ENCODE peak calls at places on chromosome 10, in ten cellular contexts. I, J, W, U, H, C, M, Y, N and S are unnamed samples.

GRCh38 chr10:43863859-43864591 is 215.3 kb upstream of the ZNF32 start:
- DNase-seq in Y (no peak), I (peak), J (no peak), N (peak), U (peak), H (no peak), W (peak), C (no peak), M (peak), S (no peak)

GRCh38 chr10:62804384-62805138 is at the start of gene ADO:
- DNase-seq in I (peak), U (peak), J (peak), H (peak), N (peak), M (peak), W (peak), C (peak), Y (peak), S (peak)

GRCh38 chr10:63627376-63627775 is 106.2 kb downstream of the REEP3 start:
- DNase-seq in N (no peak), C (no peak), U (no peak), I (no peak), Y (no peak), H (no peak), M (no peak), J (no peak), W (no peak), S (no peak)

GRCh38 chr10:88386878-88387773 is 196.0 kb downstream of the RNLS start:
- DNase-seq in H (peak), U (no peak), N (no peak), Y (peak), I (no peak), J (no peak), C (peak), M (no peak), W (peak), S (peak)

GRCh38 chr10:22245567-22245966 is 27.8 kb upstream of the EBLN1 start:
- DNase-seq in H (no peak), N (no peak), J (no peak), W (peak), C (no peak), M (no peak), Y (no peak), I (no peak), U (no peak), S (no peak)

GRCh38 chr10:28496481-28496961 is 36.4 kb upstream of the WAC start:
- DNase-seq in N (no peak), W (no peak), J (no peak), M (no peak), U (no peak), C (no peak), H (no peak), I (no peak), Y (no peak), S (no peak)

GRCh38 chr10:70777063-70777875 is 7.9 kb downstream of the TBATA start:
- DNase-seq in C (no peak), W (no peak), U (no peak), N (no peak), Y (no peak), M (no peak), H (no peak), I (peak), J (no peak), S (no peak)

GRCh38 chr10:20688797-20689544 is 208.1 kb downstream of the NEBL start:
- DNase-seq in J (no peak), I (no peak), Y (no peak), U (no peak), N (no peak), C (no peak), M (no peak), H (no peak), W (no peak), S (no peak)

GRCh38 chr10:75530337-75530736 is 98.9 kb downstream of the LRMDA start:
- DNase-seq in I (no peak), Y (no peak), J (no peak), H (peak), N (no peak), U (no peak), M (no peak), W (no peak), C (no peak), S (peak)

GRCh38 chr10:118522791-118523498 is 72.5 kb downstream of the PRLHR start:
- DNase-seq in C (no peak), N (no peak), J (no peak), W (peak), Y (no peak), U (no peak), I (no peak), M (no peak), H (no peak), S (no peak)

GRCh38 chr10:129057856-129058663 is 409.0 kb upstream of the MGMT start:
- DNase-seq in N (peak), H (no peak), Y (peak), U (no peak), W (no peak), J (no peak), I (peak), M (no peak), C (no peak), S (no peak)

GRCh38 chr10:60305394-60305892 is 84.2 kb downstream of the ANK3 start:
- DNase-seq in Y (no peak), H (no peak), J (no peak), M (no peak), I (no peak), W (peak), N (no peak), C (no peak), U (peak), S (no peak)

GRCh38 chr10:14397069-14397468 is 66.3 kb upstream of the FRMD4A start:
- DNase-seq in N (no peak), U (peak), W (peak), I (peak), H (peak), Y (no peak), C (peak), M (peak), J (no peak), S (peak)

GRCh38 chr10:28754930-28755718 is 77.8 kb downstream of the BAMBI start:
- DNase-seq in M (no peak), W (peak), I (no peak), N (no peak), J (no peak), Y (no peak), C (no peak), H (no peak), U (no peak), S (no peak)

GRCh38 chr10:102113956-102114857 is 6.0 kb downstream of the LDB1 start:
- DNase-seq in H (peak), J (no peak), C (no peak), Y (no peak), M (peak), N (peak), W (peak), I (peak), U (peak), S (no peak)

GRCh38 chr10:18737841-18738240 is 78.6 kb downstream of the ARL5B start:
- DNase-seq in W (peak), I (no peak), Y (no peak), J (no peak), M (no peak), H (no peak), C (no peak), N (no peak), U (no peak), S (no peak)

GRCh38 chr10:3119796-3120459 is 52.6 kb downstream of the PFKP start:
- DNase-seq in W (peak), C (no peak), U (peak), I (no peak), H (no peak), N (no peak), J (no peak), M (no peak), Y (no peak), S (no peak)

GRCh38 chr10:84179059-84179710 is 5.6 kb downstream of the GPR15LG start:
- DNase-seq in Y (peak), U (peak), I (peak), W (peak), M (no peak), C (peak), H (peak), J (no peak), N (peak), S (no peak)

GRCh38 chr10:49761789-49762565 is at the start of gene OGDHL:
- DNase-seq in H (peak), M (peak), J (peak), Y (peak), W (peak), I (peak), N (peak), U (peak), C (peak), S (peak)

GRCh38 chr10:101032637-101033201 is 1.7 kb downstream of the SFXN3 start:
- DNase-seq in N (no peak), H (peak), Y (no peak), J (no peak), C (peak), U (peak), M (peak), W (peak), I (no peak), S (no peak)

GRCh38 chr10:99799613-99800012 is 17.2 kb downstream of the ABCC2 start:
- DNase-seq in H (no peak), J (no peak), W (no peak), Y (no peak), C (no peak), I (no peak), U (no peak), M (no peak), N (no peak), S (no peak)

GRCh38 chr10:36424377-36424971 is 700.9 kb upstream of the ANKRD30A start:
- DNase-seq in J (no peak), Y (no peak), C (no peak), M (no peak), N (no peak), I (no peak), W (peak), U (no peak), H (no peak), S (no peak)

GRCh38 chr10:112951349-112952281 is 1.6 kb downstream of the TCF7L2 start:
- DNase-seq in M (peak), I (peak), N (peak), U (peak), C (peak), W (peak), J (no peak), Y (no peak), H (peak), S (no peak)

GRCh38 chr10:117112220-117112619 is 25.9 kb downstream of the VAX1 start:
- DNase-seq in Y (no peak), I (no peak), N (no peak), C (no peak), J (no peak), M (no peak), H (no peak), W (peak), U (no peak), S (no peak)

GRCh38 chr10:131730771-131731497 is 169.9 kb upstream of the PPP2R2D start:
- DNase-seq in N (no peak), I (no peak), U (no peak), C (no peak), J (no peak), H (no peak), M (no peak), W (no peak), Y (no peak), S (no peak)

GRCh38 chr10:74585231-74586087 is 240.9 kb upstream of the KAT6B start:
- DNase-seq in N (peak), W (peak), J (peak), Y (no peak), C (no peak), U (no peak), H (no peak), M (no peak), I (no peak), S (peak)

GRCh38 chr10:127447197-127447596 is 101.9 kb upstream of the NPS start:
- DNase-seq in J (no peak), W (no peak), C (no peak), I (no peak), H (no peak), U (no peak), M (no peak), N (no peak), Y (no peak), S (no peak)

GRCh38 chr10:3482200-3482993 is 302.6 kb downstream of the KLF6 start:
- DNase-seq in C (no peak), M (no peak), Y (no peak), N (peak), I (peak), W (peak), H (peak), U (no peak), J (no peak), S (peak)

GRCh38 chr10:3741688-3742461 is 43.1 kb downstream of the KLF6 start:
- DNase-seq in C (no peak), N (no peak), Y (no peak), U (no peak), I (no peak), M (no peak), J (no peak), H (no peak), W (peak), S (no peak)

GRCh38 chr10:103566536-103566935 is 73.0 kb downstream of the NEURL1 start:
- DNase-seq in I (no peak), W (peak), C (no peak), U (no peak), M (no peak), Y (no peak), J (no peak), H (no peak), N (no peak), S (no peak)

GRCh38 chr10:130576427-130576826 is 440.2 kb downstream of the GLRX3 start:
- DNase-seq in C (no peak), H (no peak), N (no peak), M (no peak), U (no peak), W (no peak), I (no peak), J (no peak), Y (no peak), S (no peak)

GRCh38 chr10:133129151-133129853 is 30.7 kb upstream of the KNDC1 start:
- DNase-seq in C (no peak), W (no peak), M (no peak), N (no peak), U (peak), H (no peak), J (no peak), Y (no peak), I (no peak), S (no peak)

GRCh38 chr10:86312701-86313270 is 53.8 kb downstream of the GRID1 start:
- DNase-seq in M (no peak), H (no peak), W (no peak), I (no peak), Y (no peak), C (no peak), N (no peak), U (no peak), J (no peak), S (no peak)

GRCh38 chr10:96596422-96597407 is 9.9 kb upstream of the TM9SF3 start:
- DNase-seq in J (no peak), Y (no peak), M (no peak), I (no peak), N (no peak), C (no peak), U (no peak), H (no peak), W (no peak), S (no peak)

GRCh38 chr10:32204606-32205005 is 142.4 kb downstream of the EPC1 start:
- DNase-seq in C (no peak), N (no peak), U (no peak), Y (no peak), I (no peak), H (no peak), J (no peak), M (no peak), W (peak), S (no peak)